ENCODE peak calls at places on chromosome 3, in six cellular contexts. Z is mesendoderm, Y is IMR-90, N is H9, S is H1, W is mesenchymal stem cell. L is an unnamed sample. For H3K4me1, the result is how much of the 10 kb centered on the place peaks cover.

GRCh38 chr3:195221015-195221853 is 49.7 kb downstream of the XXYLT1 start:
- DNase-seq in S (peak), Y (peak), W (peak), N (no peak), Z (no peak), L (no peak)

GRCh38 chr3:188055388-188055787 is 98.6 kb upstream of the LPP start:
- DNase-seq in N (no peak), Y (no peak), W (no peak), S (no peak), Z (no peak), L (no peak)

GRCh38 chr3:141353652-141354495 is 14.4 kb upstream of the ZBTB38 start:
- DNase-seq in W (no peak), S (no peak), Y (no peak), N (no peak), Z (no peak), L (no peak)

GRCh38 chr3:100005670-100006393 is 108.5 kb downstream of the FILIP1L start:
- DNase-seq in Y (peak), W (peak), N (no peak), S (no peak), Z (peak), L (no peak)

GRCh38 chr3:44584646-44585501 is at the start of gene ZNF660:
- DNase-seq in W (peak), S (peak), N (peak), Z (peak), Y (peak), L (peak)

GRCh38 chr3:146161725-146162047 is 702 bp upstream of the PLOD2 start:
- DNase-seq in S (no peak), Y (peak), W (peak), Z (peak), N (no peak), L (no peak)

GRCh38 chr3:64741344-64741743 is 53.5 kb upstream of the ADAMTS9 start:
- DNase-seq in W (peak), Z (no peak), S (no peak), N (no peak), Y (peak), L (no peak)

GRCh38 chr3:48344867-48345507 is 11.5 kb upstream of the SPINK8 start:
- DNase-seq in Z (no peak), S (no peak), Y (no peak), W (no peak), N (no peak), L (no peak)

GRCh38 chr3:78765671-78766485 is 1001.9 kb downstream of the ROBO1 start:
- DNase-seq in Y (no peak), Z (no peak), W (no peak), N (no peak), S (no peak), L (no peak)

GRCh38 chr3:31274406-31275024 is 258.2 kb upstream of the STT3B start:
- DNase-seq in Y (no peak), S (no peak), N (no peak), Z (no peak), W (peak), L (no peak)

GRCh38 chr3:98843301-98843959 is 58.1 kb downstream of the DCBLD2 start:
- DNase-seq in S (no peak), Z (no peak), Y (no peak), N (no peak), W (no peak), L (no peak)

GRCh38 chr3:194718069-194718468 is 32.4 kb downstream of the FAM43A start:
- DNase-seq in W (no peak), Y (no peak), N (no peak), S (no peak), Z (peak), L (no peak)

GRCh38 chr3:138407236-138407907 is 27.0 kb upstream of the ESYT3 start:
- DNase-seq in Y (no peak), N (peak), Z (no peak), W (no peak), S (no peak), L (no peak)

GRCh38 chr3:188025555-188025954 is 128.4 kb upstream of the LPP start:
- DNase-seq in W (no peak), N (no peak), S (no peak), Z (no peak), Y (no peak), L (no peak)

GRCh38 chr3:194166682-194167479 is 30.9 kb downstream of the HES1 start:
- DNase-seq in Y (no peak), N (no peak), Z (peak), W (peak), S (no peak), L (no peak)

DNA sequence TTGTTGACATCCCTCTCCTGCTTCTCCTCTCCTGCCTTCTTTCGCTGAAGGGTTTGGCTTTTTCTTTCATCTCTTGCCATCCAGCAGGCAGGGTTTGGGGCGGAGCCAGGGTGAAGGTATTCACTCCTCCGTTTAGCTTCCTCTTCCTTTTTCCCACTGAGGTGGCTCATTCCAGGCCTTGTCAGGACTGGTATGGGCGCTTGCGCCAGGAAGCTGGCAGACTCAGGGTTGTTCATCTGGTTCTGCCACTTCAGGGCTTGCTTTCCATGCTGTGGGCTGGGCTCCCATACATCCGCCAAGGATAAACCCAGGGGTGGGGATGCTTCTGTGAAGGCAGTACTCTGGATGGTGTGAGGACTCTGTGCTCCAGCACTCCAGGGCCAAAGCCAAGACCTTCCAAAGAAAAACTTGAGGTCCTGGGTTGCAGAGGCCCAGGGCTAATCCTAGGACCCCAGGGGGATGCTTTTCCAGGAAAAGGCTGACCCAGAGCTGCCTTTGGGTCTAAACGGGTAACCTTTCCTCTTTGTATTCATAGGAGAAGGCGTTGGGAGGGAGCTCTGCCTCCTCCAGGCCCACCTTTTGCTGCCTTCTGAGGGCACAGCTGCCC is 7.7 kb upstream of the AMOTL2 start:
- DNase-seq in N (peak), Z (no peak), Y (no peak), S (no peak), W (no peak), L (no peak)
- H3K4ac ChIP-seq in N (no peak), Z (no peak), Y (no peak), S (no peak), W (no peak), L (no peak)

GRCh38 chr3:23808525-23808924 is 2.8 kb downstream of the UBE2E1 start:
- DNase-seq in W (no peak), S (no peak), Z (no peak), Y (no peak), N (no peak), L (no peak)
- H3K4me1 ChIP-seq in W (under half), S (under half), Z (under half), Y (under half), N (under half), L (under half)

GRCh38 chr3:150082898-150083652 is 112.4 kb upstream of the PFN2 start:
- DNase-seq in S (no peak), Y (no peak), W (no peak), N (no peak), Z (no peak), L (no peak)

GRCh38 chr3:150084128-150084527 is 113.4 kb upstream of the PFN2 start:
- DNase-seq in W (no peak), S (no peak), N (no peak), Z (no peak), Y (no peak), L (no peak)

GRCh38 chr3:150080058-150080730 is 109.5 kb upstream of the PFN2 start:
- DNase-seq in N (no peak), S (no peak), Z (no peak), Y (no peak), W (no peak), L (no peak)

GRCh38 chr3:150081084-150081483 is 110.4 kb upstream of the PFN2 start:
- DNase-seq in N (no peak), Z (no peak), S (no peak), W (peak), Y (peak), L (no peak)

GRCh38 chr3:150083653-150084037 is 113.0 kb upstream of the PFN2 start:
- DNase-seq in Y (peak), S (no peak), Z (no peak), N (no peak), W (peak), L (no peak)
- H4K8ac ChIP-seq in Y (no peak), S (no peak), Z (no peak), N (no peak), W (no peak), L (no peak)

DNA sequence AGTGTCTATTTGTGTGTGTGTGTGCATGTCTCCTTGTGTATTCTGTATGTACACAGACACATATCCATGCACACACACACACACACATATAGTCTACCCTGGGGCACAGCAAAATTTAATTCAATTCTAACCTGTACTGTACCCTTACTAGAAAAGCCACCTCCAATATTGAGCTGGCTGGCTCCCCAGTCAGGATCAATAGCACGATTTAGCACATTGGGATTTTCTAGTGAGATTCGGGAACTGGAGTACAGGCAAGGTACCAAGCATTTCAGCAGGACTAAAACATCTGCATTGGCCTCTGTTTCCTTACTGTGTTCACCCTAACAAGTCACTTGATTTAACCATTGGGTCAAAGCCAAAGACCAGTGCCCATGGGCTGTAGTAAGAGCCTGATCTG is 13.2 kb downstream of the FSTL1 start:
- DNase-seq in S (no peak), N (no peak), Y (no peak), Z (no peak), W (no peak), L (no peak)
- H3K4ac ChIP-seq in S (no peak), N (no peak), Y (peak), Z (no peak), W (no peak), L (no peak)

DNA sequence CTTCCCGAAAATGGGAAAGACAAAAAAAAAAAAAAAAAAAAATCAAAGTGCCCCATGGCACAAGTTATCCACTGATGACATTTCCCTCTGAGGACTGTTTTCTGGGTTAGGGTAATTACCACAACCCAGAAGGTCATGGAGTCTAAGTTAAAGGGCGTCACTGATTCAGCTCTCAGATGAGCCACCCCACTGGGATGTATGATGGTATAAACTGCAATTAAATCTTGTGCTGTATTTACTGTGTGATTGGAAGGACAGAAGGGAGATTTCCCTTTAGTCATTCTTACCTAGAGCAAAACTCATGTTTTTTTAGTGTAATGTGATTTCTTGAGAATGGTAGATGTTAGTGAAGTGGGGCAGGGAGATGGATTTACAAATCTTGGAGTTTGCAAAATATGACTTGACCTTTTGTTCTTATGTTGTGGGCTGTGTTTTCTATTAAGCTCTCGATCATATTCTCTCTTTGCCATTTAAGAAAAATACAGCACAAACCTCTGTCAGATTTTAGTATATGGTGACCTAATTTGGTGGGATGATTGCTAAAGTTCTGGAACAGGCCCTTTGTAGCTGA is 244.2 kb downstream of the PTPRG start:
- DNase-seq in S (no peak), Z (no peak), N (no peak), Y (peak), W (no peak), L (no peak)
- H3K4me1 ChIP-seq in S (under half), Z (under half), N (under half), Y (under half), W (under half), L (under half)

GRCh38 chr3:192904632-192905289 is 12.9 kb downstream of the MB21D2 start:
- DNase-seq in S (no peak), Y (no peak), W (no peak), N (no peak), Z (no peak), L (no peak)

GRCh38 chr3:192902481-192903023 is 15.1 kb downstream of the MB21D2 start:
- DNase-seq in Z (no peak), W (no peak), S (no peak), Y (no peak), N (no peak), L (no peak)

GRCh38 chr3:192907784-192908183 is 9.9 kb downstream of the MB21D2 start:
- DNase-seq in Y (no peak), W (peak), Z (no peak), N (no peak), S (no peak), L (no peak)

GRCh38 chr3:192906940-192907339 is 10.7 kb downstream of the MB21D2 start:
- DNase-seq in Y (no peak), S (no peak), N (no peak), Z (no peak), W (peak), L (no peak)

GRCh38 chr3:192905980-192906678 is 11.5 kb downstream of the MB21D2 start:
- DNase-seq in W (no peak), S (no peak), N (no peak), Y (no peak), Z (no peak), L (no peak)
- H4K8ac ChIP-seq in W (no peak), S (no peak), N (no peak), Y (no peak), Z (no peak), L (no peak)

DNA sequence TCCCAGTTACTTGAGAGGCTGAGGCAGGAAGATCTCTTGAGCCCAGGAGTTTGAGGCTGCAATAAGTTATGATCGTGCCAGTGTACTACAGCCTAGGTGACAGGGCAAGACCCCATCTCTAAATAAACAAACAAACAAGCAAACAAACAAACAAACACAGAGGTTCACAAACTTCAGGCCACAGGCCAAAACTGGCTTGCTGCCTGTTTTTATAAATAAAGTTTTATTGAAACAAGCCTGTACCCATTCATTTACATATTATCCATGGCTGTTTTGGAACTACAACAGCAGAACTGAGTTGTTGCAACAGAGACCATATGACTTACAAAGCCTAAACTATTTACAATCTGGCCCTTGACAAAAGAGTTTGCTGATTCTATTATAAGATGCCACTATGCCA is 6.5 kb downstream of the DYNC1LI1 start:
- DNase-seq in S (no peak), W (no peak), Y (no peak), N (no peak), Z (no peak), L (no peak)
- H3K4ac ChIP-seq in S (no peak), W (no peak), Y (no peak), N (no peak), Z (no peak), L (no peak)

DNA sequence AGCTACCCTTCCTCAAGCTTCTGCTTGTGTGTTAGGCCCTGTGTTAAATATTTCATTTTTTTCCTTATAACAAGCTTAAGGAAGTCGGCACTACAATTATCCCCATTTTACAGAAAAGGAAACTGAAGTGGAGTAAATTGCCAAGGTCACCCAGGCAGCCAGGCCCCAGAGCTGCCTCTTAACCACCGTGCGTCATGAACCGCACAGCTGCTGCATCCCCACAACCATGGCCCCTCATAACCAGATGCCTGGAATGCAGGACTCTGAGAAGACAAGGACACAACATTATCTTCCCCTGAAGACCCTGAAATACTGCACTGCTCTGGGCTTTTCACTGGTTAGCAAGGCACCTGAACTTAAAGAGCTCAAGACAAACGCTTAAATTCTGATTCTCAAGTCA is 14.6 kb downstream of the LRIG1 start:
- DNase-seq in S (no peak), Z (no peak), W (peak), N (no peak), Y (peak), L (no peak)
- H3K4me1 ChIP-seq in S (under half), Z (under half), W (under half), N (under half), Y (under half), L (under half)

DNA sequence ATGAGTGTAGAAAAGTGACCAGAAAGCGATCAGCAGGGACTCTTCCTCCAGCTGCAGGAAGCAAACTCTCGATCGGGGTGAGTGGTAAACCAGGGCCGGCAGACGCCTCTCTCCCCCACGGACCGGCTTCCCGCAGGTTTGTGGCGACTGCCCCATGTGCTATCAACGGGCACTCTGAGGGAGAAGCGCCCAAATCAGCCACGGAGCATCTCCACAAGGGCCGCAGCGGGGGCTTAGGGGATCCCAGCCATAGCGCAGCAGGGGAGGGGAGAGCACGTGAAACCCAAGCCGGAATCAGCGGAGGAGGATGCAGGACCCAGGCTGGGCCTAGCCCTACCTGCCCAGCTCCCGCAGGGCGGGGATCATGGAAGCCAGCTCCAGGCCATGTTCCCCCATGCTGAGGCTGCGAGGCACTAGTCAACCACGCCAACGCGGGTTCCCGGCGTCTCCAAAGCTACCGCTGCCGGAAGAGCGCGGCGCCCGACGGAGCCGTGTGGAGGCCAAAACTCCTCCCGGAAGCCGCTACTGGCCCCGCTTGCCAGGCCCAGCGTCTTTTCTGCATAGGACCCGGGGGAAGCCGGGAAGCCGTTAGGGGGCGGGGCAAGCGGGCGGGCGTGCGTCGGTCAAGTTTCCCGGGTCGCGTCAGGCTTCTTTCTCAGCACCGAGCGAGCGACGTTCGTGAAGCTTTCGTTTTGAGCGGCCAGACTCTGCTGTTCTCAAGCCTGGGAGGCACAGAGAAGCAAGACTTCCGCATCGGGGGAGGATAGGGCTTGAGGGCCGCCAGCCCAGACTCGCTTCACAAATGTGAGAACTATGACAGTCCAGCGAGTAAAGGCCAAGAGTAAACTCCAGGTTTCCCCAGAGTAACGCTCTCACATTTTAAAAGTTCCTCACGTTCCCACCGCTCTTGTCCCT is at the start of gene ATR:
- DNase-seq in S (peak), Y (peak), Z (peak), W (peak), N (peak), L (peak)
- H4K8ac ChIP-seq in S (peak), Y (peak), Z (peak), W (peak), N (no peak), L (no peak)

GRCh38 chr3:156644958-156645357 is 29.4 kb upstream of the TIPARP start:
- DNase-seq in Y (no peak), W (no peak), Z (no peak), S (no peak), N (no peak), L (no peak)

GRCh38 chr3:156641261-156641975 is 33.0 kb upstream of the TIPARP start:
- DNase-seq in N (no peak), S (no peak), Z (no peak), Y (no peak), W (no peak), L (no peak)

GRCh38 chr3:156646958-156647357 is 27.4 kb upstream of the TIPARP start:
- DNase-seq in N (no peak), Z (no peak), S (no peak), Y (no peak), W (no peak), L (no peak)

GRCh38 chr3:156642750-156643728 is 31.4 kb upstream of the TIPARP start:
- DNase-seq in Y (no peak), Z (no peak), S (no peak), N (no peak), W (peak), L (no peak)

DNA sequence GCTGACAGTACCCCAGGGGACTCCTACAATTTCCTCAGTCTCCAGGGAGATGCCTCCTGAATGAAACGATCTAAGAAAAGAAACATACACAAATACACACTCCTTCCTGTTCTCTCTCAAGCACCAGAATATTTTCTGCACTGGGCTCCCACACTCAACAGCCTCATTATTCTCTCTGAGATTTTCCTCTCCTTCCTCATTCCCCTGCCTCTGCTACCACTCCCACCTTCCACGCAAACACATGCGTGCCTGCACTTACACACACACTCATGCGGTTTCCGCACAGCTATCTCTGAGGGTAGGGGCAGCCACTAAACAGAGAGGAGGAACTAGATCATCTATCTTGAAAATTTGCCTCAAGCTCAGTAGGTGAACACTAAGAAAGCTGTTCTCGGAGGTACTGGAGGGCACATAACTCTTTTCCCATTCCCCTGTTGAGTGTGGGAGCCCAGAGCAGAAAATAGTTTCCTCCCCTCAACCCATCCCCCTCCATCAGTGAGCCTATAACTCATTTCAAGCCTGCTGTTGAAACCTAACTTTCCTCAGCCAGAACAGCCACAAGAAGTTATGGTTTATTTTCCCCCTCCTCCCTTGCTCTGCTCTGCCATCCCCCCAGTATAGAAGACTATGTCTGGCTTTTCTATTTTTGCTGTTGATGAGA is 30.5 kb upstream of the TIPARP start:
- DNase-seq in Z (no peak), Y (peak), N (no peak), W (peak), S (no peak), L (no peak)
- H3K4ac ChIP-seq in Z (no peak), Y (peak), N (no peak), W (peak), S (no peak), L (no peak)